ENCODE peak calls at places on chromosomes 3 and 15, in nine cellular contexts. N, R, C, G, Z, J, H, P and O are unnamed samples.

GRCh38 chr15:65790692-65791334 is 1.3 kb downstream of the DENND4A start:
- DNase-seq in N (no peak), R (no peak), C (no peak), G (no peak), Z (no peak), J (no peak), H (no peak), P (no peak), O (no peak)

GRCh38 chr3:184811999-184812844 is at the start of gene VPS8:
- DNase-seq in N (peak), R (peak), C (peak), G (peak), Z (peak), J (peak), H (peak), P (peak), O (peak)

GRCh38 chr3:159548675-159549335 is 439.8 kb upstream of the IL12A start:
- DNase-seq in N (no peak), R (no peak), C (no peak), G (no peak), Z (peak), J (no peak), H (no peak), P (no peak), O (no peak)

GRCh38 chr15:57003418-57003817 is 85.0 kb downstream of the TCF12 start:
- DNase-seq in N (no peak), R (no peak), C (peak), G (no peak), Z (peak), J (no peak), H (no peak), P (no peak), O (no peak)

GRCh38 chr3:50850639-50851511 is 176.1 kb downstream of the DOCK3 start:
- DNase-seq in N (no peak), R (no peak), C (no peak), G (no peak), Z (no peak), J (no peak), H (no peak), P (no peak), O (no peak)

GRCh38 chr3:182702216-182702615 is 91.1 kb upstream of the ATP11B start:
- DNase-seq in N (no peak), R (no peak), C (no peak), G (no peak), Z (no peak), J (no peak), H (no peak), P (no peak), O (no peak)

GRCh38 chr3:278300-279064 is 81.9 kb downstream of the CHL1 start:
- DNase-seq in N (no peak), R (no peak), C (no peak), G (no peak), Z (no peak), J (no peak), H (no peak), P (no peak), O (no peak)

GRCh38 chr3:4350789-4351163 is 47.6 kb downstream of the SETMAR start:
- DNase-seq in N (peak), R (no peak), C (peak), G (peak), Z (peak), J (peak), H (no peak), P (no peak), O (no peak)

GRCh38 chr3:169091196-169091595 is 572.3 kb downstream of the MECOM start:
- DNase-seq in N (no peak), R (no peak), C (no peak), G (no peak), Z (peak), J (no peak), H (no peak), P (no peak), O (no peak)

GRCh38 chr3:134873789-134874188 is 78.7 kb downstream of the EPHB1 start:
- DNase-seq in N (no peak), R (no peak), C (no peak), G (no peak), Z (no peak), J (no peak), H (no peak), P (no peak), O (no peak)

GRCh38 chr3:49867871-49868321 is 1.8 kb downstream of the CAMKV start:
- DNase-seq in N (no peak), R (no peak), C (no peak), G (no peak), Z (peak), J (no peak), H (no peak), P (no peak), O (no peak)

GRCh38 chr15:47565986-47566385 is 151.3 kb upstream of the SEMA6D start:
- DNase-seq in N (no peak), R (no peak), C (no peak), G (no peak), Z (no peak), J (no peak), H (no peak), P (no peak), O (no peak)

GRCh38 chr3:16587703-16588070 is 17.5 kb downstream of the DAZL start:
- DNase-seq in N (no peak), R (no peak), C (peak), G (no peak), Z (peak), J (no peak), H (no peak), P (no peak), O (no peak)

GRCh38 chr15:56608140-56608778 is 125.0 kb downstream of the ZNF280D start:
- DNase-seq in N (no peak), R (no peak), C (no peak), G (no peak), Z (peak), J (no peak), H (no peak), P (no peak), O (no peak)

GRCh38 chr3:182067423-182067822 is 355.7 kb downstream of the SOX2 start:
- DNase-seq in N (no peak), R (no peak), C (no peak), G (no peak), Z (peak), J (no peak), H (no peak), P (no peak), O (no peak)

GRCh38 chr3:183958775-183959174 is 58.9 kb downstream of the ABCC5 start:
- DNase-seq in N (no peak), R (no peak), C (no peak), G (no peak), Z (no peak), J (no peak), H (no peak), P (no peak), O (no peak)

GRCh38 chr3:175392653-175393052 is 533.5 kb downstream of the NAALADL2 start:
- DNase-seq in N (no peak), R (no peak), C (no peak), G (no peak), Z (peak), J (no peak), H (no peak), P (no peak), O (no peak)

GRCh38 chr15:65410972-65411371 is 11.8 kb downstream of the IGDCC4 start:
- DNase-seq in N (no peak), R (no peak), C (no peak), G (no peak), Z (no peak), J (no peak), H (no peak), P (no peak), O (no peak)

GRCh38 chr3:120093923-120094775 is at the start of gene GSK3B:
- DNase-seq in N (peak), R (no peak), C (no peak), G (peak), Z (no peak), J (no peak), H (no peak), P (peak), O (peak)

GRCh38 chr3:120092444-120092843 is 1.8 kb downstream of the GSK3B start:
- DNase-seq in N (no peak), R (no peak), C (no peak), G (no peak), Z (no peak), J (no peak), H (no peak), P (no peak), O (no peak)

GRCh38 chr3:120095226-120096165 is 1.2 kb upstream of the GSK3B start:
- DNase-seq in N (peak), R (peak), C (peak), G (peak), Z (peak), J (peak), H (peak), P (peak), O (peak)

GRCh38 chr3:120093119-120093922 is 926 bp downstream of the GSK3B start:
- DNase-seq in N (no peak), R (peak), C (peak), G (peak), Z (peak), J (peak), H (no peak), P (no peak), O (peak)

DNA sequence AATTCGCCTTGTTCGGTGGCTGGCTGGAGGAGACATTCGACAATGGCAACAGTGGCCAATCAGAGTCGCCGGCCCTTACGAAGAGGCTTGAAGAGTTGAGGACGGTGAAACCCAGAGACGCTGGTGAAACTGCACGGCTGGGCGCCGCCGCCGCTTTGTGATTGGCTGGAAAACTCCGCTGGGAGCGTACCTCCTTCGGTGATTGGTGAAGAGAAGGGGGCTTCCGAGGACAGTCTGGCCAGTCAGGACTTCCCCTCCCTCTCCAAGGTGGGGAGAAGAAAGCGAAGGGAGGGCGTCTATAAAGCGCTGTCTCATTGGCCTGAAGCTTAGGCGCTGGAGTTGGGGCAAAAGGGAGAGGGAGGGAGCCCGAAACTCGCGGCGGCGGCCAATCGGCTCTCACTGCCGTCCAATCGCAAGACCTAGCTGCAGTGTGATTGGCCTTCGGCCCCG is 554 bp upstream of the GSK3B start:
- DNase-seq in N (no peak), R (peak), C (peak), G (peak), Z (peak), J (peak), H (peak), P (peak), O (peak)
- TF ChIP-seq CTCF in N (no peak), R (no peak), C (no peak), G (no peak), Z (no peak), J (no peak), H (no peak), P (no peak), O (no peak)

GRCh38 chr15:55587321-55588069 is 650 bp downstream of the PYGO1 start:
- DNase-seq in N (peak), R (no peak), C (no peak), G (peak), Z (peak), J (peak), H (peak), P (no peak), O (no peak)

GRCh38 chr15:55588070-55588817 is at the start of gene PYGO1:
- DNase-seq in N (peak), R (no peak), C (no peak), G (peak), Z (peak), J (peak), H (peak), P (peak), O (no peak)

GRCh38 chr15:55586808-55587207 is 1.3 kb downstream of the PYGO1 start:
- DNase-seq in N (no peak), R (no peak), C (no peak), G (no peak), Z (peak), J (no peak), H (no peak), P (no peak), O (no peak)

GRCh38 chr15:55589297-55589696 is 1.2 kb upstream of the PYGO1 start:
- DNase-seq in N (no peak), R (no peak), C (no peak), G (no peak), Z (no peak), J (no peak), H (no peak), P (no peak), O (no peak)

GRCh38 chr15:55588818-55589122 is 625 bp upstream of the PYGO1 start:
- DNase-seq in N (no peak), R (no peak), C (no peak), G (no peak), Z (no peak), J (peak), H (no peak), P (no peak), O (peak)
- H3K4me3 ChIP-seq in N (peak), R (peak), C (peak), G (no peak), Z (peak), J (peak), H (peak), P (peak), O (peak)

GRCh38 chr3:65914032-65914739 is 124.5 kb downstream of the MAGI1 start:
- DNase-seq in N (no peak), R (no peak), C (no peak), G (no peak), Z (no peak), J (no peak), H (no peak), P (no peak), O (peak)
- TF ChIP-seq CTCF in N (no peak), R (no peak), C (peak), G (no peak), Z (no peak), J (peak), H (peak), P (no peak), O (peak)

GRCh38 chr15:68684476-68684875 is 105.7 kb downstream of the CORO2B start:
- DNase-seq in N (no peak), R (no peak), C (no peak), G (no peak), Z (no peak), J (no peak), H (no peak), P (no peak), O (no peak)
- H3K4me3 ChIP-seq in N (no peak), R (no peak), C (no peak), G (no peak), Z (no peak), J (no peak), H (no peak), P (no peak), O (no peak)

GRCh38 chr3:105285653-105286241 is 81.0 kb upstream of the ALCAM start:
- DNase-seq in N (no peak), R (no peak), C (no peak), G (no peak), Z (no peak), J (no peak), H (no peak), P (no peak), O (no peak)

GRCh38 chr3:105281989-105282388 is 84.7 kb upstream of the ALCAM start:
- DNase-seq in N (no peak), R (no peak), C (no peak), G (no peak), Z (no peak), J (no peak), H (no peak), P (no peak), O (no peak)

DNA sequence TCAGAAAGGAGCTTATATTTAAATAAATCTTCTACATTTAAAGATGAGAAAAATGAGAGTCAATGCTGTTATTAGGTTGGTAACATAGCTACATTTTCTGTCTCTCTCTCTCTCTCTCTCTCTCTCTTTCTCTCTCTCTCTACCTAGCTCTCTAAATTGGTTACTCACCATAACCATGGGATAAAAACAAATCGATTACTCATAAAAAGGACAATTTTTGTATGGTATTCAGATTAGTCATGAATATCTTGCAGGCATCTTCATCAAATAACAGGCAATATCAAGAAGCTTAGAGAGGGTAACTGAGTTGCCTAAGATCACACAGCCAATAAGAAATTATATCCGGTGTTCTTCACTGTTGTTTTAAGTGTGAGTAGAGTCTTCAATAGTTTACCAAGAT is 81.8 kb upstream of the ALCAM start:
- DNase-seq in N (no peak), R (no peak), C (no peak), G (no peak), Z (no peak), J (no peak), H (no peak), P (no peak), O (no peak)
- TF ChIP-seq CTCF in N (no peak), R (no peak), C (no peak), G (no peak), Z (no peak), J (no peak), H (no peak), P (no peak), O (no peak)

GRCh38 chr3:7813412-7813811 is 688.2 kb upstream of the LMCD1 start:
- DNase-seq in N (no peak), R (no peak), C (no peak), G (no peak), Z (no peak), J (no peak), H (no peak), P (no peak), O (no peak)
- H3K4me3 ChIP-seq in N (no peak), R (no peak), C (no peak), G (no peak), Z (no peak), J (no peak), H (no peak), P (no peak), O (no peak)

GRCh38 chr3:117407317-117407716 is 697.7 kb downstream of the TUSC7 start:
- DNase-seq in N (no peak), R (no peak), C (no peak), G (no peak), Z (no peak), J (no peak), H (no peak), P (no peak), O (no peak)
- TF ChIP-seq CTCF in N (no peak), R (no peak), C (peak), G (no peak), Z (peak), J (peak), H (no peak), P (no peak), O (no peak)

GRCh38 chr3:42013652-42014442 is 51.9 kb upstream of the ULK4 start:
- DNase-seq in N (peak), R (no peak), C (no peak), G (peak), Z (no peak), J (peak), H (peak), P (peak), O (peak)

GRCh38 chr3:42014443-42014945 is 52.6 kb upstream of the ULK4 start:
- DNase-seq in N (no peak), R (no peak), C (no peak), G (peak), Z (no peak), J (no peak), H (no peak), P (no peak), O (no peak)

GRCh38 chr3:42012935-42013651 is 51.2 kb upstream of the ULK4 start:
- DNase-seq in N (peak), R (no peak), C (no peak), G (peak), Z (no peak), J (peak), H (peak), P (peak), O (no peak)

GRCh38 chr3:42010530-42010929 is 48.6 kb upstream of the ULK4 start:
- DNase-seq in N (no peak), R (no peak), C (no peak), G (peak), Z (no peak), J (no peak), H (no peak), P (no peak), O (peak)

GRCh38 chr3:42012378-42012934 is 50.6 kb upstream of the ULK4 start:
- DNase-seq in N (no peak), R (no peak), C (no peak), G (no peak), Z (no peak), J (no peak), H (no peak), P (no peak), O (no peak)
- H3K4me3 ChIP-seq in N (no peak), R (peak), C (no peak), G (no peak), Z (peak), J (no peak), H (peak), P (peak), O (peak)

GRCh38 chr3:178325330-178325729 is 210.9 kb upstream of the KCNMB2 start:
- DNase-seq in N (no peak), R (no peak), C (peak), G (no peak), Z (peak), J (no peak), H (no peak), P (no peak), O (no peak)
- TF ChIP-seq CTCF in N (peak), R (peak), C (peak), G (no peak), Z (peak), J (peak), H (peak), P (peak), O (peak)

GRCh38 chr3:102483556-102483955 is 48.7 kb downstream of the ZPLD1 start:
- DNase-seq in N (no peak), R (no peak), C (no peak), G (no peak), Z (no peak), J (no peak), H (no peak), P (no peak), O (no peak)

GRCh38 chr3:102480139-102480538 is 45.3 kb downstream of the ZPLD1 start:
- DNase-seq in N (no peak), R (no peak), C (no peak), G (no peak), Z (no peak), J (no peak), H (no peak), P (no peak), O (no peak)

GRCh38 chr3:102478160-102478559 is 43.3 kb downstream of the ZPLD1 start:
- DNase-seq in N (no peak), R (no peak), C (no peak), G (no peak), Z (no peak), J (no peak), H (no peak), P (no peak), O (no peak)

GRCh38 chr3:102484384-102484783 is 49.6 kb downstream of the ZPLD1 start:
- DNase-seq in N (no peak), R (no peak), C (no peak), G (no peak), Z (no peak), J (no peak), H (no peak), P (no peak), O (no peak)

DNA sequence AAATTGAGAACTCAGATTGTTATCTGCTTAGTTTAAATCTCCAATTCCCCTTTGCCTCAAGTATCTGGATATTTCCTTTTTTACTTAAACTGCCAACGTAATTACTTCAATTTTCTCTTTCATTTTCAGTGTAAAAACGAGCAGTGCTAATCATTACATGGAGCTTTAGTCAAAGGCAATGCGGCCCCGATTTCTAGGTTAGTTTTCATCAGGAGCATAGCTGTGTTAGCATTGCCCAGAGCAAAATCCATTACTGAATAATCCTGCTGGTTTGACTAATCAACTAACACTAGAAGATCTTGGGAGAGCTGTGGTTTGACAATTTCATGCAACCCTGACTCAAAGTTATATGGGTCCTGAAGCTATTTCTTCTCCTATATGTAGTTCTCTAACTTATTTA is 46.2 kb downstream of the ZPLD1 start:
- DNase-seq in N (no peak), R (no peak), C (no peak), G (no peak), Z (no peak), J (no peak), H (no peak), P (no peak), O (no peak)
- H3K4me3 ChIP-seq in N (no peak), R (no peak), C (no peak), G (no peak), Z (no peak), J (no peak), H (no peak), P (no peak), O (no peak)